ENCODE peak calls at places on chromosome 7, in five cellular contexts. One of them, this sample, is unnamed.

GRCh38 chr7:117829450-117829849 is 43.8 kb downstream of the CTTNBP2 start:
- DNase-seq in OCI-LY7: no peak
- DNase-seq in AG04449: no peak
- DNase-seq in endodermal cell: no peak
- DNase-seq in NCI-H2171 treated with DMSO at 0.1 percent for 48 hours: no peak
- DNase-seq in this sample: no peak

GRCh38 chr7:17773289-17773626 is 167.0 kb downstream of the SNX13 start:
- DNase-seq in OCI-LY7: no peak
- DNase-seq in AG04449: peak
- DNase-seq in endodermal cell: no peak
- DNase-seq in NCI-H2171 treated with DMSO at 0.1 percent for 48 hours: no peak
- DNase-seq in this sample: peak

GRCh38 chr7:155256761-155257481 is 40.8 kb upstream of the INSIG1 start:
- DNase-seq in OCI-LY7: no peak
- DNase-seq in AG04449: no peak
- DNase-seq in endodermal cell: no peak
- DNase-seq in NCI-H2171 treated with DMSO at 0.1 percent for 48 hours: no peak
- DNase-seq in this sample: no peak

GRCh38 chr7:32661501-32661900 is 166.2 kb downstream of the AVL9 start:
- DNase-seq in OCI-LY7: no peak
- DNase-seq in AG04449: no peak
- DNase-seq in endodermal cell: no peak
- DNase-seq in NCI-H2171 treated with DMSO at 0.1 percent for 48 hours: no peak
- DNase-seq in this sample: no peak

GRCh38 chr7:128841961-128842673 is 11.9 kb downstream of the FLNC start:
- DNase-seq in OCI-LY7: peak
- DNase-seq in AG04449: no peak
- DNase-seq in endodermal cell: peak
- DNase-seq in NCI-H2171 treated with DMSO at 0.1 percent for 48 hours: no peak
- DNase-seq in this sample: peak

GRCh38 chr7:127819975-127820778 is 168.2 kb downstream of the SND1 start:
- DNase-seq in OCI-LY7: no peak
- DNase-seq in AG04449: no peak
- DNase-seq in endodermal cell: no peak
- DNase-seq in NCI-H2171 treated with DMSO at 0.1 percent for 48 hours: no peak
- DNase-seq in this sample: peak

GRCh38 chr7:81014266-81014665 is 95.4 kb upstream of the SEMA3C start:
- DNase-seq in OCI-LY7: no peak
- DNase-seq in AG04449: no peak
- DNase-seq in endodermal cell: no peak
- DNase-seq in NCI-H2171 treated with DMSO at 0.1 percent for 48 hours: no peak
- DNase-seq in this sample: no peak

GRCh38 chr7:96997512-96998032 is 7.8 kb upstream of the DLX6 start:
- DNase-seq in OCI-LY7: no peak
- DNase-seq in AG04449: no peak
- DNase-seq in endodermal cell: peak
- DNase-seq in NCI-H2171 treated with DMSO at 0.1 percent for 48 hours: no peak
- DNase-seq in this sample: no peak

GRCh38 chr7:99843808-99844207 is 16.0 kb downstream of the CYP3A43 start:
- DNase-seq in OCI-LY7: no peak
- DNase-seq in AG04449: no peak
- DNase-seq in endodermal cell: no peak
- DNase-seq in NCI-H2171 treated with DMSO at 0.1 percent for 48 hours: no peak
- DNase-seq in this sample: no peak

GRCh38 chr7:91375378-91375777 is 111.1 kb downstream of the FZD1 start:
- DNase-seq in OCI-LY7: no peak
- DNase-seq in AG04449: no peak
- DNase-seq in endodermal cell: no peak
- DNase-seq in NCI-H2171 treated with DMSO at 0.1 percent for 48 hours: no peak
- DNase-seq in this sample: no peak

GRCh38 chr7:3846738-3847137 is 545.7 kb downstream of the SDK1 start:
- DNase-seq in OCI-LY7: no peak
- DNase-seq in AG04449: no peak
- DNase-seq in endodermal cell: no peak
- DNase-seq in NCI-H2171 treated with DMSO at 0.1 percent for 48 hours: peak
- DNase-seq in this sample: no peak

GRCh38 chr7:102220229-102220850 is 66.3 kb upstream of the SH2B2 start:
- DNase-seq in OCI-LY7: no peak
- DNase-seq in AG04449: no peak
- DNase-seq in endodermal cell: peak
- DNase-seq in NCI-H2171 treated with DMSO at 0.1 percent for 48 hours: no peak
- DNase-seq in this sample: no peak

GRCh38 chr7:5780801-5781496 is 514 bp downstream of the RNF216 start:
- DNase-seq in OCI-LY7: peak
- DNase-seq in AG04449: no peak
- DNase-seq in endodermal cell: peak
- DNase-seq in NCI-H2171 treated with DMSO at 0.1 percent for 48 hours: no peak
- DNase-seq in this sample: peak

GRCh38 chr7:37385787-37386186 is 62.9 kb downstream of the ELMO1 start:
- DNase-seq in OCI-LY7: no peak
- DNase-seq in AG04449: no peak
- DNase-seq in endodermal cell: no peak
- DNase-seq in NCI-H2171 treated with DMSO at 0.1 percent for 48 hours: no peak
- DNase-seq in this sample: no peak

GRCh38 chr7:2980406-2981102 is 63.1 kb downstream of the CARD11 start:
- DNase-seq in OCI-LY7: peak
- DNase-seq in AG04449: no peak
- DNase-seq in endodermal cell: no peak
- DNase-seq in NCI-H2171 treated with DMSO at 0.1 percent for 48 hours: no peak
- DNase-seq in this sample: no peak

This sample was measured in NCI-H82.